ENCODE peak calls at places on chromosome X, in five cellular contexts. J is Peyer's patch, O is suprapubic skin, Z is tibial nerve, X is esophagus squamous epithelium. A is an unnamed sample. For H3K27me3, the result is how much of the 10 kb centered on the place peaks cover.

GRCh38 chrX:15619053-15619772 is 18.5 kb upstream of the ACE2 start:
- DNase-seq in X (no peak), J (no peak), Z (no peak), O (no peak), A (no peak)

GRCh38 chrX:57519578-57520118 is 72.2 kb upstream of the ZXDB start:
- DNase-seq in X (no peak), O (no peak), Z (no peak), J (no peak), A (no peak)

GRCh38 chrX:84168095-84168494 is 19.9 kb downstream of the RPS6KA6 start:
- DNase-seq in J (no peak), X (no peak), Z (no peak), O (no peak), A (no peak)

GRCh38 chrX:3609800-3610199 is 103.6 kb downstream of the PRKX start:
- DNase-seq in J (no peak), X (no peak), O (no peak), Z (no peak), A (no peak)

GRCh38 chrX:110992611-110993010 is 103.4 kb upstream of the PAK3 start:
- DNase-seq in O (no peak), J (no peak), Z (no peak), X (no peak), A (no peak)

GRCh38 chrX:77174680-77175336 is 272.4 kb upstream of the FGF16 start:
- DNase-seq in Z (no peak), X (no peak), O (no peak), J (no peak), A (no peak)

GRCh38 chrX:10231461-10231860 is 74.7 kb downstream of the CLCN4 start:
- DNase-seq in X (no peak), J (no peak), Z (no peak), O (no peak), A (no peak)

GRCh38 chrX:150205011-150205410 is 158.1 kb upstream of the MAMLD1 start:
- DNase-seq in Z (no peak), J (no peak), X (no peak), O (no peak), A (peak)

GRCh38 chrX:150410513-150410912 is 47.4 kb downstream of the MAMLD1 start:
- DNase-seq in X (no peak), J (no peak), O (no peak), Z (no peak), A (no peak)

GRCh38 chrX:662126-662525 is 31.5 kb downstream of the SHOX start:
- DNase-seq in J (no peak), X (no peak), O (no peak), Z (peak), A (no peak)

GRCh38 chrX:154593201-154593600 is 8.3 kb downstream of the CTAG1A start:
- DNase-seq in O (no peak), Z (no peak), J (no peak), X (no peak), A (no peak)

GRCh38 chrX:40107291-40108083 is 9.7 kb upstream of the BCOR start:
- DNase-seq in O (no peak), J (peak), Z (no peak), X (no peak), A (peak)

GRCh38 chrX:71216446-71216845 is 6.6 kb upstream of the GJB1 start:
- DNase-seq in J (no peak), Z (no peak), X (no peak), O (no peak), A (peak)

GRCh38 chrX:108307408-108308085 is 130.7 kb downstream of the COL4A6 start:
- DNase-seq in O (no peak), J (no peak), X (no peak), Z (no peak), A (peak)

GRCh38 chrX:127519323-127519722 is 532.9 kb downstream of the ACTRT1 start:
- DNase-seq in O (no peak), Z (no peak), X (no peak), J (no peak), A (peak)

GRCh38 chrX:37876716-37877115 is 29.3 kb upstream of the DYNLT3 start:
- DNase-seq in J (no peak), Z (no peak), X (no peak), O (no peak), A (no peak)

GRCh38 chrX:1480082-1480785 is 27.5 kb upstream of the ASMTL start:
- DNase-seq in X (no peak), J (peak), Z (no peak), O (no peak), A (no peak)

GRCh38 chrX:97398030-97398551 is 514.4 kb downstream of the RPA4 start:
- DNase-seq in J (no peak), X (no peak), Z (no peak), O (no peak), A (no peak)

GRCh38 chrX:39453847-39454645 is 643.7 kb downstream of the BCOR start:
- DNase-seq in Z (no peak), J (no peak), X (no peak), O (no peak), A (no peak)

GRCh38 chrX:7943600-7944245 is 16.5 kb upstream of the PNPLA4 start:
- DNase-seq in O (no peak), J (no peak), X (no peak), Z (no peak), A (no peak)

GRCh38 chrX:68692651-68693050 is 45.2 kb downstream of the STARD8 start:
- DNase-seq in Z (no peak), O (no peak), J (no peak), X (no peak), A (no peak)

DNA sequence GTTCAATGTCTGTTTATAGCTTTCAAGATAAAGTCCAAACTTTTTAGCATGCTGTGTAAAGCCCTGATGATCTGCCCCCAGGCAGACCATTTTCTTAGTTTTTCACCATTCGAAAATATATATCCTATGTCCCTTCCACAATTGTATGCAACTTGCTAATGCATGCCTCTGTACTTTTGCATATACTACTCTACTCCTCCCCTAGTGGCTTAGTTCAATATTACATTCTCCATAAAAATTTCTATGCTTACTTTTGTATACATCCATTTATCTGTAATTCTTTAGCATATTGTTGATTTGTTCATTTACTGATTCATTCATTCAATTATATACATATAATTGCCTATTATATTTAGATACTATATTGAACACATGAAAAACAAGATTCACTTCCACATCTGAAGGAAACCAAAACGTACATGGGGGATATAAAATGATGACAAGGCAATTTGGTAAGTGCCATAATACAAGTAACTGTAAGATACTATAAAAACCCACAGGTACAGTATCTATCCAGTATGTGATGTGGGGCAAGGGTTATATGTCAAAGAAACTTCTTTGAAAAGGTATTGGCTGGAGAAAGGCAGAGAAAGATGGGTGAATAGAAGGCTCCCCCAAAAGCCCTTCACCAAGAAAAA is 902.5 kb downstream of the FAM133A start:
- DNase-seq in Z (no peak), O (no peak), X (no peak), J (no peak), A (no peak)
- TF ChIP-seq CTCF in Z (peak), O (no peak), X (no peak), J (no peak), A (peak)

GRCh38 chrX:135481696-135482179 is 38.7 kb upstream of the INTS6L start:
- DNase-seq in Z (no peak), J (no peak), X (no peak), O (no peak), A (no peak)

GRCh38 chrX:135480076-135480475 is 40.4 kb upstream of the INTS6L start:
- DNase-seq in X (no peak), Z (no peak), J (no peak), O (no peak), A (no peak)

GRCh38 chrX:135489542-135489941 is 30.9 kb upstream of the INTS6L start:
- DNase-seq in Z (no peak), X (no peak), O (no peak), J (no peak), A (no peak)

DNA sequence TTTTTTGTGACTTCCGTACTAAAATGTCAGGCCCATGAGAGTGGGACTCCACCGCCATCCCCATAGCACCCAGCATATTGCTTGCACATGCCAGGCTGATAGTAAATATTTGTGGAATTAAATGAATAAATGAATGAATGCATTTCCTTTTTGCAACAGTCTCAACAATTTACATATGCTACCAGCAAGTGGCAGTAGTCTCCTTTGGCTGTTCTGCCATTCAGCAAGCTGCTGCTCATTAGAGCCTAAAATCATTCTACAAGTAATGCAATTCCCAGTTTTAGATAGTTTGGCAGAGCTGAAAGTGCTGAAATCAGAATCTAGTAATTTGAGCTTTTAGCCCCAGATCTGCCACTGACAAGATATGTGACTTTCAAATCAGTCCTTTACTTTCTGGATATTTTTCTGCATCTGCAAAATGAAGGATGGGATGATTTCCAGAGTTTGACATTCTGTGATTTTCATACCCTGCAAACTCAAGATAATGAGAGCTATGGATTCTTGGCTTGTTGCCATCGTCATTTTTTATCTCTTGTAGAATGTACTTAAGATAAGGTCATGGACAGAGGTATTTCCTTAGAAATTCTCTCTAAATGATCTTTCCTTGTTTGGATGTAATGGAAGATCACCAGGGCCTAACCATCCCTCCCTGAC is 35.7 kb upstream of the INTS6L start:
- DNase-seq in X (no peak), Z (no peak), J (no peak), O (no peak), A (no peak)
- H3K27me3 ChIP-seq in X (under half), Z (under half), J (under half), O (under half), A (under half)

GRCh38 chrX:119667111-119667928 is 25.6 kb downstream of the SEPTIN6 start:
- DNase-seq in O (no peak), Z (peak), X (no peak), J (no peak), A (no peak)
- TF ChIP-seq POLR2A in O (no peak), Z (no peak), X (no peak), J (no peak), A (no peak)

GRCh38 chrX:123203772-123204171 is 19.7 kb downstream of the GRIA3 start:
- DNase-seq in X (no peak), J (no peak), Z (no peak), O (no peak), A (no peak)
- TF ChIP-seq CTCF in X (no peak), J (no peak), Z (no peak), O (no peak), A (no peak)

DNA sequence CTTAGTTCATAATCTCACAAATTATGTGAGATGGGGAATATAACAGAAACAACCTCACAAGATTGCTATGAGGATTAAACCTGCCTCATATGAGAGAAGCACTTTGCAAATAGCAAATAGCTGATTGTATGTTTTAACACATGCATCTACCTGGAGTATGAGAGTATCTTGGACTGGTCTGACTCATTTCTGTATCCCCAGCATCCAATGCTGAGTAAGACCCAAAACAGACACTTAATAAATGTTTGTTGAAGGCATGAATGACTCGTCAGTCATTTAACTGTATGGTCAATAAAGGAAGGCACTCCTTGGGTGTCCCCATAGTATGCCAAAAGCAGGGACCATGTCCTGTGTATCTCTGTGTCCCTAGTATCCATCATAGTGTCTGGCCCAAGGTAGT is 350.9 kb upstream of the F9 start:
- DNase-seq in O (no peak), X (no peak), J (no peak), Z (no peak), A (no peak)
- H3K27me3 ChIP-seq in O (under half), X (under half), J (under half), Z (under half), A (under half)

DNA sequence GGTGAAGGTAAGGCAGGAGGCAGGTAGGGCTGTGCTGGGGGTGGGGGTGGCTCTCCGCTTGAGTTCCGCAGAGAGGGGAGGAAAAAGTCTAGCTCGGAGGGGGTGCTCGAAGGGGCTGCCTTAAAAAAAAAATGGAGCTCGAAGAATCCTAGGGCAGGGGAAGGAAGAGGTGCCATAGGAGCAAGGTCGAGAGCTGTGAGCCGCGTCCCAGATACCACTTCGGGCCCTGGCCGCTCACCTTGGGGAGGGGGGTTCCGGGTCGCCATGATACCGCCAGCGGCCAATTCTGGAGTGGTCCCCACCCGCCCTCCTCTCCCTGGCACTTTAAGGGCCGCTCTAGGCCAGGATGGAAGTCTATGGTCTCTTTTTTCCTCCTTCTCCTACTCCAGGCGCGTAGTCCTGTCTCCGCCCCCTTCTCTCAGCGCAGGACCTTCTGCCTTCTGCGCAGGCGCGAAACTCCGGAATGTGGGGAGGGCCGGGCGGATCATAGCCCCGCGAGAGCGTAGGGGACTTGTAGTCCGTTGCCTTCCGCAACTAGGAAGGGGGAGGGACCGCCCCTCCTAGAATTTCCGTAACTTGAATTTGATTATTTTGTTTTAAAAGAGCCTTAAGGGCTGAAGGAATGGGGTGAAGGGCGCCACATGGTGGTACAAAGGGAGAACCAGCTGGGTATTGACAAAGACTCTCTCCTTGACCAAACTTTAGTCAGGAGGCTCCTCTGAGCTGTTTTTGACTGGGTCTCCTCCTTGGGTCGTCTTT is at the start of gene FUNDC1:
- DNase-seq in J (peak), O (peak), X (peak), Z (peak), A (peak)
- TF ChIP-seq POLR2A in J (no peak), O (peak), X (no peak), Z (no peak), A (peak)

GRCh38 chrX:134375691-134376090 is 84.3 kb upstream of the HPRT1 start:
- DNase-seq in Z (no peak), O (no peak), X (no peak), J (no peak), A (no peak)

GRCh38 chrX:134374910-134375309 is 85.1 kb upstream of the HPRT1 start:
- DNase-seq in J (no peak), Z (no peak), X (no peak), O (no peak), A (no peak)

GRCh38 chrX:134374294-134374693 is 85.7 kb upstream of the HPRT1 start:
- DNase-seq in O (no peak), X (no peak), Z (no peak), J (no peak), A (no peak)

GRCh38 chrX:134373736-134374135 is 86.2 kb upstream of the HPRT1 start:
- DNase-seq in J (no peak), O (no peak), Z (no peak), X (no peak), A (no peak)

DNA sequence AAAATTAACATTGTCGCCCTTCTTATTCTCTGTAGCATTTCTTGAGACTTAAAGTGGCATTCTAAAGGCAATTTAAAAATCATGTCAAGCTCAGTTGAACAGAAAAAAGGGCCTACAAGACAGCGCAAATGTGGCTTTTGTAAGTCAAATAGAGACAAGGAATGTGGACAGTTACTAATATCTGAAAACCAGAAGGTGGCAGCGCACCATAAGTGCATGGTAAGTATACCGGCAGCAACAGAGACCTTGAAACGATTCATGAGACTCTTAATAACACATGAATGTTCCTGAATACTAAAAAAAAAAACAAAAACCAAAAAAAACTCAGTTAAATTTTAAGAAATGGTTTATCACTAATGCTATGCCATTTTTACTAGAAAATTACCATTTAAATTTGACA is 82.4 kb upstream of the HPRT1 start:
- DNase-seq in X (no peak), J (peak), Z (no peak), O (no peak), A (no peak)
- TF ChIP-seq CTCF in X (no peak), J (no peak), Z (no peak), O (no peak), A (peak)